ENCODE peak calls at places on chromosomes 13 and 19, in ten cellular contexts. D is ascending aorta; T is stimulated activated CD4-positive, alpha-beta T cell treated with anti-CD3 and anti-CD28 coated beads, Interleukin-2, amount 100 ng/mL, for 4 hours; B is glomerular endothelial cell; Q is endothelial cell; H is progenitor cell of endocrine pancreas; K is Right ventricle myocardium inferior; G is DMS53; Z is central memory CD4-positive, alpha-beta T cell; L is hypothalamus. F is an unnamed sample.

GRCh38 chr19:49801966-49802661 is 11.0 kb downstream of the FUZ start:
- DNase-seq in D (peak), T (no peak), B (no peak), Q (no peak), H (no peak), K (peak), G (peak), Z (no peak), L (peak), F (peak)

GRCh38 chr13:27007166-27007565 is 164.4 kb downstream of the USP12 start:
- DNase-seq in D (no peak), T (no peak), B (no peak), Q (no peak), H (no peak), K (no peak), G (peak), Z (no peak), L (no peak), F (no peak)

GRCh38 chr13:39461685-39462266 is 141.2 kb downstream of the LHFPL6 start:
- DNase-seq in D (no peak), T (no peak), B (no peak), Q (no peak), H (no peak), K (no peak), G (no peak), Z (no peak), L (no peak), F (no peak)

GRCh38 chr13:75762066-75762937 is 126.2 kb downstream of the LMO7 start:
- DNase-seq in D (no peak), T (no peak), B (no peak), Q (no peak), H (no peak), K (no peak), G (peak), Z (peak), L (no peak), F (no peak)

GRCh38 chr13:111920932-111921705 is 145.8 kb upstream of the SOX1 start:
- DNase-seq in D (no peak), T (no peak), B (no peak), Q (peak), H (no peak), K (no peak), G (no peak), Z (no peak), L (no peak), F (peak)

GRCh38 chr19:6439743-6440142 is 6.2 kb upstream of the SLC25A41 start:
- DNase-seq in D (no peak), T (no peak), B (no peak), Q (no peak), H (no peak), K (no peak), G (no peak), Z (no peak), L (no peak), F (no peak)

GRCh38 chr19:566403-566802 is 6.0 kb upstream of the BSG start:
- DNase-seq in D (no peak), T (no peak), B (no peak), Q (no peak), H (no peak), K (peak), G (no peak), Z (no peak), L (no peak), F (no peak)

GRCh38 chr13:93249259-93249917 is 22.8 kb downstream of the GPC6 start:
- DNase-seq in D (no peak), T (no peak), B (no peak), Q (no peak), H (no peak), K (no peak), G (peak), Z (no peak), L (no peak), F (peak)

GRCh38 chr13:112247471-112248405 is 128.4 kb upstream of the SPACA7 start:
- DNase-seq in D (no peak), T (no peak), B (no peak), Q (no peak), H (no peak), K (no peak), G (no peak), Z (no peak), L (no peak), F (peak)

GRCh38 chr13:99658266-99658991 is 157.2 kb downstream of the TM9SF2 start:
- DNase-seq in D (no peak), T (no peak), B (no peak), Q (peak), H (peak), K (no peak), G (peak), Z (peak), L (peak), F (no peak)